ENCODE peak calls at places on chromosomes 1 and 21, in four cellular contexts. One of them, this sample, is unnamed.
A peak's percentile ranks its signal among the peaks of the same experiment; 100 is the strongest.

GRCh38 chr1:96715482-96715881 is 6.1 kb upstream of the PTBP2 start:
- DNase-seq in K562: no peak
- DNase-seq in HepG2: no peak
- DNase-seq in GM12878: no peak
- DNase-seq in this sample: no peak

GRCh38 chr1:10253755-10254154 is 43.4 kb downstream of the KIF1B start:
- DNase-seq in K562: no peak
- DNase-seq in HepG2: no peak
- DNase-seq in GM12878: no peak
- DNase-seq in this sample: no peak

GRCh38 chr1:87224209-87224608 is 104.5 kb upstream of the LMO4 start:
- DNase-seq in K562: no peak
- DNase-seq in HepG2: no peak
- DNase-seq in GM12878: no peak
- DNase-seq in this sample: no peak

GRCh38 chr1:41712687-41713086 is 206.0 kb downstream of the HIVEP3 start:
- DNase-seq in K562: no peak
- DNase-seq in HepG2: no peak
- DNase-seq in GM12878: no peak
- DNase-seq in this sample: no peak

GRCh38 chr1:242240061-242240460 is 241.2 kb upstream of the MAP1LC3C start:
- DNase-seq in K562: no peak
- DNase-seq in HepG2: no peak
- DNase-seq in GM12878: no peak
- DNase-seq in this sample: no peak

GRCh38 chr21:32241434-32241785 is 37.4 kb downstream of the MIS18A start:
- DNase-seq in K562: no peak
- DNase-seq in HepG2: no peak
- DNase-seq in GM12878: no peak
- DNase-seq in this sample: no peak

GRCh38 chr1:211944733-211945500 is 90.4 kb downstream of the INTS7 start:
- DNase-seq in K562: no peak
- DNase-seq in HepG2: peak; percentile 94
- DNase-seq in GM12878: no peak
- DNase-seq in this sample: peak; percentile 41

GRCh38 chr1:150765229-150765976 is at the start of gene CTSS:
- DNase-seq in K562: no peak
- DNase-seq in HepG2: no peak
- DNase-seq in GM12878: peak; percentile 88
- DNase-seq in this sample: no peak

GRCh38 chr1:40870135-40870728 is 8.1 kb upstream of the CITED4 start:
- DNase-seq in K562: no peak
- DNase-seq in HepG2: no peak
- DNase-seq in GM12878: no peak
- DNase-seq in this sample: no peak

GRCh38 chr1:177440821-177441220 is 270.1 kb downstream of the BRINP2 start:
- DNase-seq in K562: no peak
- DNase-seq in HepG2: no peak
- DNase-seq in GM12878: no peak
- DNase-seq in this sample: no peak

GRCh38 chr1:111234258-111234657 is 6.7 kb downstream of the CHI3L2 start:
- DNase-seq in K562: no peak
- DNase-seq in HepG2: no peak
- DNase-seq in GM12878: no peak
- DNase-seq in this sample: no peak

GRCh38 chr1:208159542-208160258 is 84.5 kb downstream of the PLXNA2 start:
- DNase-seq in K562: peak; percentile 58
- DNase-seq in HepG2: no peak
- DNase-seq in GM12878: no peak
- DNase-seq in this sample: no peak

GRCh38 chr1:57671750-57672149 is 247.9 kb upstream of the DAB1 start:
- DNase-seq in K562: no peak
- DNase-seq in HepG2: no peak
- DNase-seq in GM12878: no peak
- DNase-seq in this sample: no peak

GRCh38 chr1:246583056-246583440 is 16.8 kb downstream of the CNST start:
- DNase-seq in K562: no peak
- DNase-seq in HepG2: no peak
- DNase-seq in GM12878: no peak
- DNase-seq in this sample: no peak
- TF ChIP-seq CREB1 in K562: no peak
- TF ChIP-seq CREB1 in HepG2: no peak
- TF ChIP-seq CREB1 in GM12878: no peak
- TF ChIP-seq CREB1 in this sample: no peak

GRCh38 chr1:44067258-44068250 is 36.3 kb upstream of the SLC6A9 start:
- DNase-seq in K562: no peak
- DNase-seq in HepG2: no peak
- DNase-seq in GM12878: peak; percentile 56
- DNase-seq in this sample: no peak

GRCh38 chr1:44072204-44072603 is 40.9 kb upstream of the SLC6A9 start:
- DNase-seq in K562: no peak
- DNase-seq in HepG2: no peak
- DNase-seq in GM12878: no peak
- DNase-seq in this sample: no peak

GRCh38 chr1:44062656-44063055 is 31.4 kb upstream of the SLC6A9 start:
- DNase-seq in K562: no peak
- DNase-seq in HepG2: no peak
- DNase-seq in GM12878: no peak
- DNase-seq in this sample: no peak

GRCh38 chr1:44073528-44073927 is 42.3 kb upstream of the SLC6A9 start:
- DNase-seq in K562: no peak
- DNase-seq in HepG2: no peak
- DNase-seq in GM12878: no peak
- DNase-seq in this sample: no peak

GRCh38 chr1:44068442-44068861 is 37.2 kb upstream of the SLC6A9 start:
- DNase-seq in K562: no peak
- DNase-seq in HepG2: no peak
- DNase-seq in GM12878: peak; percentile 48
- DNase-seq in this sample: no peak
- TF ChIP-seq USF2 in K562: no peak
- TF ChIP-seq USF2 in HepG2: no peak
- TF ChIP-seq USF2 in GM12878: no peak
- TF ChIP-seq USF2 in this sample: no peak

DNA sequence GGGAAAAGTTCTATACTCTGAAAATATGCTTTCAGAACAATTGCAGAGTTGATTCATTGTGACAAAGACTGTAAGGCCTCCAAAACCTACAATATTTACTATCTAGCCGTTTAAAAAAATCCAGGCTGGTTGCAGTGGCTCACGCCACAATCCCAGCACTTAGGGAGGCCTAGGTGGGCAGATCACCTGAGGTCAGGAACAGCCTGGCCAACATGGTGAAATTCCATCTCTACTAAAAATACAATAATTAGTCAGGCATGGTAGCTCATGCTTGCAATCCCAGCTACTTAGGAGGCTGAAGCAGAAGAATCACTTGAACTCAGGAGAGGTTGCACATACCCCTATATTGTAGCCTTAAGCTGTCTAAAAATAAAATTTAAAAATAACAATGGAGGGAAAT is 5.2 kb upstream of the TFF2 start:
- DNase-seq in K562: no peak
- DNase-seq in HepG2: no peak
- DNase-seq in GM12878: no peak
- DNase-seq in this sample: no peak
- TF ChIP-seq HDAC2 in K562: no peak
- TF ChIP-seq HDAC2 in HepG2: no peak
- TF ChIP-seq HDAC2 in GM12878: no peak
- TF ChIP-seq HDAC2 in this sample: no peak

GRCh38 chr1:101178688-101179491 is 57.9 kb upstream of the S1PR1 start:
- DNase-seq in K562: no peak
- DNase-seq in HepG2: no peak
- DNase-seq in GM12878: peak; percentile 80
- DNase-seq in this sample: no peak
- TF ChIP-seq CREB1 in K562: no peak
- TF ChIP-seq CREB1 in HepG2: no peak
- TF ChIP-seq CREB1 in GM12878: peak; percentile 76
- TF ChIP-seq CREB1 in this sample: no peak

GRCh38 chr1:225627304-225627947 is 25.5 kb downstream of the ENAH start:
- DNase-seq in K562: no peak
- DNase-seq in HepG2: no peak
- DNase-seq in GM12878: no peak
- DNase-seq in this sample: no peak
- TF ChIP-seq USF2 in K562: no peak
- TF ChIP-seq USF2 in HepG2: no peak
- TF ChIP-seq USF2 in GM12878: no peak
- TF ChIP-seq USF2 in this sample: no peak

GRCh38 chr1:198794498-198794897 is 155.7 kb downstream of the PTPRC start:
- DNase-seq in K562: no peak
- DNase-seq in HepG2: no peak
- DNase-seq in GM12878: no peak
- DNase-seq in this sample: no peak

DNA sequence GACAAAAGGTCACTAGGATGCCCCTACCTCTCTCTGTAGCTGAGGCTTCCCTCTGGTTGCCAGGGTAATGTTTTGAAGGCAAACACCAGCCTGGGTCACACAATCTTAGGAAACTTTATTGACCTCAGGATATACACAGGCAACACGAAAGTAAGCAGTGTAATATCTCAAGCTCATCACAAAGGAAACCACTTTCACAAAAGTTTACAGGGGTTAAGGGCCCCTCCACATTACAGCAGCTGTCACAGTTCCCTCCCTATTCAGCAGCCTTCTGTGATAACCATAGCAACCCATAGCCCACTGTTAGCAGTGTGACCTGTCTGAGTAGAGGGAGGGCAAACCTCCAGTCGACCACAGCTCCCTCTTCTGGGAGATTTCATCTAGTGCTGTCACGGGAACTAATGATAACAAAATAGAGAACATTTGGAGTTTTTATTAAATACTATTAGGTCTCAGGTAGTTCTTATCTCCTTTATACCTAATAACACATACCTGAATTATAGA is 149.8 kb downstream of the PTPRC start:
- DNase-seq in K562: no peak
- DNase-seq in HepG2: no peak
- DNase-seq in GM12878: no peak
- DNase-seq in this sample: peak; percentile 53
- TF ChIP-seq HDAC2 in K562: no peak
- TF ChIP-seq HDAC2 in HepG2: no peak
- TF ChIP-seq HDAC2 in GM12878: no peak
- TF ChIP-seq HDAC2 in this sample: no peak

GRCh38 chr21:46622226-46622625 is 13.2 kb upstream of the PRMT2 start:
- DNase-seq in K562: no peak
- DNase-seq in HepG2: peak; percentile 94
- DNase-seq in GM12878: no peak
- DNase-seq in this sample: no peak

GRCh38 chr21:46620846-46621245 is 14.6 kb upstream of the PRMT2 start:
- DNase-seq in K562: no peak
- DNase-seq in HepG2: no peak
- DNase-seq in GM12878: no peak
- DNase-seq in this sample: no peak

GRCh38 chr21:46624050-46624449 is 11.4 kb upstream of the PRMT2 start:
- DNase-seq in K562: no peak
- DNase-seq in HepG2: no peak
- DNase-seq in GM12878: no peak
- DNase-seq in this sample: no peak

GRCh38 chr21:46619846-46620245 is 15.0 kb upstream of the S100B start:
- DNase-seq in K562: peak; percentile 14
- DNase-seq in HepG2: no peak
- DNase-seq in GM12878: no peak
- DNase-seq in this sample: no peak

DNA sequence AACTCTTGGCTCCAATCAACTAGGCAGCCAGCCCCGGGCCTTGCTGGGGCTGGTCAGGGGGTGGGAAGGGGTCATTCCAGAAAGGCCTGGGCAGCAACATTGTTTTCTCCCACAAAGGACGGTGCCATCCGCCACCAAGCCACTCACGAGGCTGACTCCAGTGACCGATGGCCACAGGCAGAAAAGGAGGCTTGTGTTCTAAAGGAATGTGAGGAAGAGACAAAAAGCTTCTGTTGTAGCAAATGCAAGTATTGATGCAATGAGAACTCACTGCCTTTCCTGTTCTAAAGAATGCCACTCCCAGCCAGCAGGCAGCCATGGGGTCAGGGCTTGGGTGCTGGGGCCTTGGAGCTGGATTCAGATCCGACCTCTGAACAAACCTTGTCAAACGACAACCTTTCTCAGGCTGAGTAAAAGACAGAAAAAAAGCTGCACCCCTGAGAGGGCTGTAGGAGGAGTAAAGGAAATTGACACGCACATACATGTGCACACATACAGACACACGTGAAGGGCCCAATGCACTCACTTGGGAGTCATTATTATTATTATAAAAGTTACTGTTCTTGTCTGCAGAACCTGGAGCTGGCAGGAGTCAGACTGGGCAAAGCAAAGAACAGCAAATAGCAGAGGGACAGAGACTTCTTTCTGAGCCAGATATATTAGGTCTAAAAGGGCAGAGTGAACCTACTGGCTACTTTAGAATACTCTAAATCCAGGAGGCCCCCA is 13.9 kb upstream of the PRMT2 start:
- DNase-seq in K562: no peak
- DNase-seq in HepG2: peak; percentile 85
- DNase-seq in GM12878: no peak
- DNase-seq in this sample: no peak
- TF ChIP-seq CREB1 in K562: no peak
- TF ChIP-seq CREB1 in HepG2: no peak
- TF ChIP-seq CREB1 in GM12878: no peak
- TF ChIP-seq CREB1 in this sample: no peak

GRCh38 chr1:175499595-175500367 is 243.6 kb downstream of the TNR start:
- DNase-seq in K562: no peak
- DNase-seq in HepG2: no peak
- DNase-seq in GM12878: no peak
- DNase-seq in this sample: no peak
- TF ChIP-seq USF2 in K562: no peak
- TF ChIP-seq USF2 in HepG2: no peak
- TF ChIP-seq USF2 in GM12878: no peak
- TF ChIP-seq USF2 in this sample: no peak

This sample was measured in H1.